ENCODE peak calls at places on chromosomes 16 and 17, in four cellular contexts. G, A, K and O are unnamed samples.

GRCh38 chr17:79305831-79306687 is 231.4 kb downstream of the ENGASE start:
- DNase-seq in G (no peak), A (no peak), K (no peak), O (peak)

GRCh38 chr16:56450901-56451752 is at the start of the genes NUDT21 and OGFOD1:
- DNase-seq in G (peak), A (peak), K (peak), O (peak)

GRCh38 chr16:89280546-89281188 is 63.2 kb downstream of the ZNF778 start:
- DNase-seq in G (no peak), A (peak), K (no peak), O (peak)

GRCh38 chr17:50051082-50051576 is 4.8 kb upstream of the ITGA3 start:
- DNase-seq in G (no peak), A (peak), K (peak), O (peak)

GRCh38 chr17:81397314-81398169 is 2.3 kb downstream of the BAHCC1 start:
- DNase-seq in G (no peak), A (no peak), K (no peak), O (peak)

GRCh38 chr16:47990676-47991075 is 165.1 kb downstream of the ABCC12 start:
- DNase-seq in G (no peak), A (no peak), K (no peak), O (no peak)

GRCh38 chr17:47952181-47953021 is 5.3 kb downstream of the PRR15L start:
- DNase-seq in G (no peak), A (no peak), K (no peak), O (no peak)

GRCh38 chr16:84045818-84046470 is 3.3 kb upstream of the SLC38A8 start:
- DNase-seq in G (no peak), A (peak), K (no peak), O (no peak)

GRCh38 chr17:47649972-47650524 is 329 bp downstream of the KPNB1 start:
- DNase-seq in G (no peak), A (no peak), K (peak), O (no peak)

GRCh38 chr17:39097159-39097519 is 54.3 kb downstream of the PLXDC1 start:
- DNase-seq in G (no peak), A (no peak), K (no peak), O (no peak)

GRCh38 chr16:52742052-52742451 is 195.1 kb upstream of the TOX3 start:
- DNase-seq in G (no peak), A (no peak), K (no peak), O (no peak)

GRCh38 chr17:1486802-1487695 is 5.4 kb downstream of the MYO1C start:
- DNase-seq in G (peak), A (peak), K (peak), O (peak)